ENCODE peak calls at places on chromosome 14, in seven cellular contexts. One of them, this sample, is unnamed.

GRCh38 chr14:79708991-79709390 is 502.3 kb downstream of the DIO2 start:
- DNase-seq in neuronal stem cell: no peak
- DNase-seq in mesenchymal stem cell: peak; percentile 18
- DNase-seq in H9: no peak
- DNase-seq in H1: no peak
- DNase-seq in mesendoderm: peak; percentile 40
- DNase-seq in trophoblast cell: no peak
- DNase-seq in this sample: peak; percentile 64

GRCh38 chr14:63614964-63615363 is 26.7 kb downstream of the WDR89 start:
- DNase-seq in neuronal stem cell: no peak
- DNase-seq in mesenchymal stem cell: peak; percentile 35
- DNase-seq in H9: no peak
- DNase-seq in H1: no peak
- DNase-seq in mesendoderm: no peak
- DNase-seq in trophoblast cell: no peak
- DNase-seq in this sample: peak; percentile 67

GRCh38 chr14:30608533-30609006 is 13.5 kb upstream of the SCFD1 start:
- DNase-seq in neuronal stem cell: no peak
- DNase-seq in mesenchymal stem cell: peak; percentile 38
- DNase-seq in H9: no peak
- DNase-seq in H1: no peak
- DNase-seq in mesendoderm: peak; percentile 16
- DNase-seq in trophoblast cell: peak; percentile 6
- DNase-seq in this sample: peak; percentile 59

GRCh38 chr14:97116546-97116945 is 319.4 kb downstream of the VRK1 start:
- DNase-seq in neuronal stem cell: no peak
- DNase-seq in mesenchymal stem cell: no peak
- DNase-seq in H9: no peak
- DNase-seq in H1: no peak
- DNase-seq in mesendoderm: no peak
- DNase-seq in trophoblast cell: no peak
- DNase-seq in this sample: no peak

GRCh38 chr14:102194856-102195255 is 55.2 kb downstream of the WDR20 start:
- DNase-seq in neuronal stem cell: no peak
- DNase-seq in mesenchymal stem cell: no peak
- DNase-seq in H9: no peak
- DNase-seq in H1: no peak
- DNase-seq in mesendoderm: no peak
- DNase-seq in trophoblast cell: no peak
- DNase-seq in this sample: no peak

GRCh38 chr14:61326847-61327246 is 5.5 kb downstream of the PRKCH start:
- DNase-seq in neuronal stem cell: no peak
- DNase-seq in mesenchymal stem cell: no peak
- DNase-seq in H9: peak; percentile 58
- DNase-seq in H1: no peak
- DNase-seq in mesendoderm: peak; percentile 71
- DNase-seq in trophoblast cell: no peak
- DNase-seq in this sample: no peak

GRCh38 chr14:22521449-22522239 is 67.4 kb downstream of the DAD1 start:
- DNase-seq in neuronal stem cell: no peak
- DNase-seq in mesenchymal stem cell: no peak
- DNase-seq in H9: no peak
- DNase-seq in H1: no peak
- DNase-seq in mesendoderm: no peak
- DNase-seq in trophoblast cell: no peak
- DNase-seq in this sample: no peak

GRCh38 chr14:50301914-50302313 is 10.1 kb downstream of the L2HGDH start:
- DNase-seq in neuronal stem cell: no peak
- DNase-seq in mesenchymal stem cell: no peak
- DNase-seq in H9: no peak
- DNase-seq in H1: no peak
- DNase-seq in mesendoderm: no peak
- DNase-seq in trophoblast cell: no peak
- DNase-seq in this sample: no peak

GRCh38 chr14:23159516-23159915 is 23.9 kb downstream of the SLC7A8 start:
- DNase-seq in neuronal stem cell: no peak
- DNase-seq in mesenchymal stem cell: peak; percentile 43
- DNase-seq in H9: no peak
- DNase-seq in H1: no peak
- DNase-seq in mesendoderm: no peak
- DNase-seq in trophoblast cell: no peak
- DNase-seq in this sample: no peak

GRCh38 chr14:59454131-59454530 is 11.0 kb downstream of the GPR135 start:
- DNase-seq in neuronal stem cell: no peak
- DNase-seq in mesenchymal stem cell: peak; percentile 90
- DNase-seq in H9: no peak
- DNase-seq in H1: no peak
- DNase-seq in mesendoderm: no peak
- DNase-seq in trophoblast cell: no peak
- DNase-seq in this sample: peak; percentile 98

GRCh38 chr14:81655423-81656314 is 122.0 kb upstream of the SEL1L start:
- DNase-seq in neuronal stem cell: no peak
- DNase-seq in mesenchymal stem cell: no peak
- DNase-seq in H9: peak; percentile 37
- DNase-seq in H1: no peak
- DNase-seq in mesendoderm: peak; percentile 79
- DNase-seq in trophoblast cell: no peak
- DNase-seq in this sample: no peak

GRCh38 chr14:57388072-57388471 is 2.3 kb upstream of the NAA30 start:
- DNase-seq in neuronal stem cell: no peak
- DNase-seq in mesenchymal stem cell: no peak
- DNase-seq in H9: no peak
- DNase-seq in H1: no peak
- DNase-seq in mesendoderm: no peak
- DNase-seq in trophoblast cell: no peak
- DNase-seq in this sample: no peak

DNA sequence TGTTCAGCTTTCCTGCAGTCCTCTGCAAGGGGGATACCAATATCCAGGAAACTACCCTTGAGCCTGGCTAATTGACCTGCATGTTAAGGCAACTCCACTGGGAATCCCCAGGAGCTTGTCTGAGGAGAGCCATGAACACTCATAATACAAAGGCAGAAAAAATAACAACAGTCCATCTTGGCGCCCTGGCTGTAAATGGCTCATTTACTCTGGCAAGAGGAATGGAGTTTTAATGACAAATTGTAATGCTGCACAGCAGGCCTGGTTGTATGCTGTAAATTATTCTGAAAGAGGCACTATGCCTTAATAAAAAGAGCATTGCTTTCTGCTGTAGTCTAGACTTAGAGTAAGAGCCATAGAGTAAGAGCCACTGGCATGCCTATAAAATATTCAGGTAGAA is 58.3 kb downstream of the SLC8A3 start:
- DNase-seq in neuronal stem cell: no peak
- DNase-seq in mesenchymal stem cell: no peak
- DNase-seq in H9: no peak
- DNase-seq in H1: no peak
- DNase-seq in mesendoderm: no peak
- DNase-seq in trophoblast cell: no peak
- DNase-seq in this sample: no peak
- H2BK120ac ChIP-seq in neuronal stem cell: no peak overlapping the region
- H2BK120ac ChIP-seq in mesenchymal stem cell: no peak overlapping the region
- H2BK120ac ChIP-seq in H9: no peak overlapping the region
- H2BK120ac ChIP-seq in H1: no peak overlapping the region
- H2BK120ac ChIP-seq in mesendoderm: no peak overlapping the region
- H2BK120ac ChIP-seq in trophoblast cell: no peak overlapping the region
- H2BK120ac ChIP-seq in this sample: no peak overlapping the region

GRCh38 chr14:44339256-44339655 is 167.8 kb downstream of the FSCB start:
- DNase-seq in neuronal stem cell: no peak
- DNase-seq in mesenchymal stem cell: peak; percentile 10
- DNase-seq in H9: no peak
- DNase-seq in H1: no peak
- DNase-seq in mesendoderm: no peak
- DNase-seq in trophoblast cell: no peak
- DNase-seq in this sample: peak; percentile 2
- H3K4me2 ChIP-seq in neuronal stem cell: no peak overlapping the region
- H3K4me2 ChIP-seq in mesenchymal stem cell: no peak overlapping the region
- H3K4me2 ChIP-seq in H9: no peak overlapping the region
- H3K4me2 ChIP-seq in H1: no peak overlapping the region
- H3K4me2 ChIP-seq in mesendoderm: no peak overlapping the region
- H3K4me2 ChIP-seq in trophoblast cell: no peak overlapping the region
- H3K4me2 ChIP-seq in this sample: no peak overlapping the region

GRCh38 chr14:90535556-90535930 is 138.7 kb downstream of the CALM1 start:
- DNase-seq in neuronal stem cell: no peak
- DNase-seq in mesenchymal stem cell: no peak
- DNase-seq in H9: no peak
- DNase-seq in H1: no peak
- DNase-seq in mesendoderm: no peak
- DNase-seq in trophoblast cell: no peak
- DNase-seq in this sample: no peak
- H2BK5ac ChIP-seq in neuronal stem cell: no peak overlapping the region
- H2BK5ac ChIP-seq in mesenchymal stem cell: no peak overlapping the region
- H2BK5ac ChIP-seq in H9: no peak overlapping the region
- H2BK5ac ChIP-seq in H1: no peak overlapping the region
- H2BK5ac ChIP-seq in mesendoderm: no peak overlapping the region
- H2BK5ac ChIP-seq in trophoblast cell: no peak overlapping the region
- H2BK5ac ChIP-seq in this sample: no peak overlapping the region

GRCh38 chr14:67996235-67996634 is 176.7 kb downstream of the RAD51B start:
- DNase-seq in neuronal stem cell: no peak
- DNase-seq in mesenchymal stem cell: no peak
- DNase-seq in H9: no peak
- DNase-seq in H1: no peak
- DNase-seq in mesendoderm: no peak
- DNase-seq in trophoblast cell: no peak
- DNase-seq in this sample: no peak
- H2BK120ac ChIP-seq in neuronal stem cell: no peak overlapping the region
- H2BK120ac ChIP-seq in mesenchymal stem cell: no peak overlapping the region
- H2BK120ac ChIP-seq in H9: no peak overlapping the region
- H2BK120ac ChIP-seq in H1: no peak overlapping the region
- H2BK120ac ChIP-seq in mesendoderm: no peak overlapping the region
- H2BK120ac ChIP-seq in trophoblast cell: no peak overlapping the region
- H2BK120ac ChIP-seq in this sample: no peak overlapping the region

GRCh38 chr14:64682173-64682710 is 22.0 kb upstream of the PLEKHG3 start:
- DNase-seq in neuronal stem cell: no peak
- DNase-seq in mesenchymal stem cell: peak; percentile 39
- DNase-seq in H9: peak; percentile 86
- DNase-seq in H1: no peak
- DNase-seq in mesendoderm: peak; percentile 74
- DNase-seq in trophoblast cell: no peak
- DNase-seq in this sample: peak; percentile 38
- H3K4me2 ChIP-seq in neuronal stem cell: no peak overlapping the region
- H3K4me2 ChIP-seq in mesenchymal stem cell: no peak overlapping the region
- H3K4me2 ChIP-seq in H9: no peak overlapping the region
- H3K4me2 ChIP-seq in H1: no peak overlapping the region
- H3K4me2 ChIP-seq in mesendoderm: no peak overlapping the region
- H3K4me2 ChIP-seq in trophoblast cell: no peak overlapping the region
- H3K4me2 ChIP-seq in this sample: no peak overlapping the region

GRCh38 chr14:77299776-77300175 is 20.9 kb downstream of the POMT2 start:
- DNase-seq in neuronal stem cell: no peak
- DNase-seq in mesenchymal stem cell: no peak
- DNase-seq in H9: no peak
- DNase-seq in H1: no peak
- DNase-seq in mesendoderm: no peak
- DNase-seq in trophoblast cell: no peak
- DNase-seq in this sample: no peak
- H2BK5ac ChIP-seq in neuronal stem cell: no peak overlapping the region
- H2BK5ac ChIP-seq in mesenchymal stem cell: no peak overlapping the region
- H2BK5ac ChIP-seq in H9: no peak overlapping the region
- H2BK5ac ChIP-seq in H1: no peak overlapping the region
- H2BK5ac ChIP-seq in mesendoderm: no peak overlapping the region
- H2BK5ac ChIP-seq in trophoblast cell: no peak overlapping the region
- H2BK5ac ChIP-seq in this sample: no peak overlapping the region

GRCh38 chr14:75996488-75996887 is 10.9 kb downstream of the IFT43 start:
- DNase-seq in neuronal stem cell: no peak
- DNase-seq in mesenchymal stem cell: no peak
- DNase-seq in H9: no peak
- DNase-seq in H1: no peak
- DNase-seq in mesendoderm: no peak
- DNase-seq in trophoblast cell: no peak
- DNase-seq in this sample: no peak
- H2BK120ac ChIP-seq in neuronal stem cell: no peak overlapping the region
- H2BK120ac ChIP-seq in mesenchymal stem cell: no peak overlapping the region
- H2BK120ac ChIP-seq in H9: no peak overlapping the region
- H2BK120ac ChIP-seq in H1: no peak overlapping the region
- H2BK120ac ChIP-seq in mesendoderm: no peak overlapping the region
- H2BK120ac ChIP-seq in trophoblast cell: no peak overlapping the region
- H2BK120ac ChIP-seq in this sample: peak overlapping the region; percentile 9

GRCh38 chr14:24297190-24297964 is 2.2 kb downstream of the DHRS1 start:
- DNase-seq in neuronal stem cell: no peak
- DNase-seq in mesenchymal stem cell: peak; percentile 60
- DNase-seq in H9: no peak
- DNase-seq in H1: no peak
- DNase-seq in mesendoderm: peak; percentile 85
- DNase-seq in trophoblast cell: peak; percentile 22
- DNase-seq in this sample: peak; percentile 28
- H3K4me2 ChIP-seq in neuronal stem cell: no peak overlapping the region
- H3K4me2 ChIP-seq in mesenchymal stem cell: no peak overlapping the region
- H3K4me2 ChIP-seq in H9: no peak overlapping the region
- H3K4me2 ChIP-seq in H1: no peak overlapping the region
- H3K4me2 ChIP-seq in mesendoderm: no peak overlapping the region
- H3K4me2 ChIP-seq in trophoblast cell: no peak overlapping the region
- H3K4me2 ChIP-seq in this sample: no peak overlapping the region

GRCh38 chr14:104523546-104523935 is 56.0 kb upstream of the C14orf180 start:
- DNase-seq in neuronal stem cell: no peak
- DNase-seq in mesenchymal stem cell: no peak
- DNase-seq in H9: peak; percentile 12
- DNase-seq in H1: no peak
- DNase-seq in mesendoderm: no peak
- DNase-seq in trophoblast cell: no peak
- DNase-seq in this sample: no peak
- H2BK5ac ChIP-seq in neuronal stem cell: no peak overlapping the region
- H2BK5ac ChIP-seq in mesenchymal stem cell: no peak overlapping the region
- H2BK5ac ChIP-seq in H9: no peak overlapping the region
- H2BK5ac ChIP-seq in H1: no peak overlapping the region
- H2BK5ac ChIP-seq in mesendoderm: no peak overlapping the region
- H2BK5ac ChIP-seq in trophoblast cell: no peak overlapping the region
- H2BK5ac ChIP-seq in this sample: no peak overlapping the region

DNA sequence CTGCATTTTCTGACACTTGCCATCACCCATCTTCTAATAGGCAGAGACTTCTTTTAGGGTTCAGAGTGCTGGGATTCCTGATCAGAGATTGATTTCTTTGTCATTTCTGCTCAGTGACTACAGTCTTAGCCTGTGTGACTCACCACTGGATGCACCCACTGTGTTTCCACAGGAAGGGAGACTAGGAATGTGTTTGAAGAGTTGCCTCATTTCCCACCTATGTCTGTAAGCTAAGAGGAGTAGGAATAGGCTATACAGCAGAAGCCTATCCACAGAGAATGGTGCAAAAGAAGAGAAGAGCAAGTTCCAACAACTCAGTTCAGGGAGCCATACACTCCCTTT is 60.2 kb upstream of the ACTN1 start:
- DNase-seq in neuronal stem cell: no peak
- DNase-seq in mesenchymal stem cell: peak; percentile 81
- DNase-seq in H9: no peak
- DNase-seq in H1: no peak
- DNase-seq in mesendoderm: peak; percentile 91
- DNase-seq in trophoblast cell: peak; percentile 35
- DNase-seq in this sample: peak; percentile 76
- H2BK120ac ChIP-seq in neuronal stem cell: no peak overlapping the region
- H2BK120ac ChIP-seq in mesenchymal stem cell: no peak overlapping the region
- H2BK120ac ChIP-seq in H9: no peak overlapping the region
- H2BK120ac ChIP-seq in H1: no peak overlapping the region
- H2BK120ac ChIP-seq in mesendoderm: no peak overlapping the region
- H2BK120ac ChIP-seq in trophoblast cell: no peak overlapping the region
- H2BK120ac ChIP-seq in this sample: peak overlapping the region; percentile 69